ENCODE peak calls at places on chromosomes 16 and 17, in six cellular contexts. T is AG09309, B is spleen, Q is prostate gland, M is colonic mucosa, U is fibroblast of the aortic adventitia. O is an unnamed sample.

GRCh38 chr16:68079616-68080344 is 5.4 kb upstream of the NFATC3 start:
- DNase-seq in T (no peak), B (peak), Q (no peak), M (peak), U (no peak), O (peak)

GRCh38 chr17:58535431-58535830 is 21.0 kb upstream of the MTMR4 start:
- DNase-seq in T (no peak), B (no peak), Q (no peak), M (no peak), U (peak), O (no peak)

GRCh38 chr17:79842656-79843474 is 3.6 kb upstream of the CBX4 start:
- DNase-seq in T (no peak), B (no peak), Q (no peak), M (peak), U (peak), O (peak)

GRCh38 chr16:20383106-20384029 is 21.2 kb downstream of the PDILT start:
- DNase-seq in T (peak), B (no peak), Q (peak), M (peak), U (peak), O (peak)

GRCh38 chr17:43079578-43080302 is 45.4 kb downstream of the BRCA1 start:
- DNase-seq in T (no peak), B (no peak), Q (peak), M (peak), U (no peak), O (no peak)

GRCh38 chr17:64781013-64781392 is 118.9 kb upstream of the SMURF2 start:
- DNase-seq in T (no peak), B (peak), Q (no peak), M (no peak), U (no peak), O (no peak)

GRCh38 chr16:10181196-10182162 is 749 bp downstream of the GRIN2A start:
- DNase-seq in T (no peak), B (peak), Q (peak), M (peak), U (peak), O (peak)

GRCh38 chr17:5049314-5049819 is 14.1 kb upstream of the SLC52A1 start:
- DNase-seq in T (no peak), B (peak), Q (no peak), M (no peak), U (no peak), O (no peak)

GRCh38 chr16:12126091-12126806 is 149.7 kb downstream of the SNX29 start:
- DNase-seq in T (no peak), B (no peak), Q (no peak), M (no peak), U (no peak), O (no peak)

GRCh38 chr17:8480011-8480976 is 44.6 kb downstream of the NDEL1 start:
- DNase-seq in T (no peak), B (no peak), Q (no peak), M (no peak), U (no peak), O (peak)
- TF ChIP-seq CTCF in T (no peak), B (no peak), Q (no peak), M (no peak), U (no peak), O (no peak)

GRCh38 chr17:8912060-8912981 is 44.8 kb upstream of the PIK3R6 start:
- DNase-seq in T (no peak), B (no peak), Q (no peak), M (no peak), U (no peak), O (no peak)
- TF ChIP-seq CTCF in T (no peak), B (no peak), Q (no peak), M (no peak), U (no peak), O (no peak)

GRCh38 chr17:30278032-30278431 is 13.7 kb downstream of the BLMH start:
- DNase-seq in T (no peak), B (no peak), Q (no peak), M (no peak), U (peak), O (no peak)
- TF ChIP-seq CTCF in T (peak), B (no peak), Q (no peak), M (no peak), U (peak), O (peak)

GRCh38 chr17:2030779-2031163 is 818 bp downstream of the DPH1 start:
- DNase-seq in T (no peak), B (no peak), Q (no peak), M (no peak), U (peak), O (peak)
- TF ChIP-seq CTCF in T (peak), B (no peak), Q (no peak), M (peak), U (peak), O (peak)

GRCh38 chr16:76882105-76882504 is 308.9 kb upstream of the MON1B start:
- DNase-seq in T (no peak), B (no peak), Q (no peak), M (no peak), U (no peak), O (no peak)
- TF ChIP-seq CTCF in T (no peak), B (no peak), Q (no peak), M (no peak), U (no peak), O (peak)

GRCh38 chr17:72424505-72425117 is 303.8 kb downstream of the SOX9 start:
- DNase-seq in T (no peak), B (no peak), Q (no peak), M (no peak), U (no peak), O (no peak)

GRCh38 chr17:72423718-72424117 is 302.9 kb downstream of the SOX9 start:
- DNase-seq in T (no peak), B (no peak), Q (no peak), M (no peak), U (no peak), O (no peak)

GRCh38 chr17:72422204-72422504 is 301.3 kb downstream of the SOX9 start:
- DNase-seq in T (no peak), B (no peak), Q (no peak), M (no peak), U (no peak), O (no peak)

GRCh38 chr17:72422505-72423285 is 301.9 kb downstream of the SOX9 start:
- DNase-seq in T (peak), B (no peak), Q (no peak), M (peak), U (peak), O (no peak)

DNA sequence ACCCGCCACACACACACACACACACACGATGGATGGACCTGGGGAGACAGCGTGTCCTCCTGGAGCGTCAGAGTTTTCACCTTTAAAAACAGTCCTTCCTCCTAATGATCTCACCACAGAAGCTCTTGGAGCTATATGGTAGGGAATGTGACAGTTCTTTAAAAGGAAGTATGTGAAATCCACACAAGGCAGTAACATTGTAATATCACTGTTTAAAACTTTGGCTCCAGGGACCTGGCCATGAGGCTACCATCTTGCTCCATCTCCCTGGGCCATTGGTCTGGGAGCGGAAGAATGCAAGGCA is 302.4 kb downstream of the SOX9 start:
- DNase-seq in T (no peak), B (no peak), Q (no peak), M (no peak), U (no peak), O (no peak)
- TF ChIP-seq CTCF in T (no peak), B (no peak), Q (no peak), M (no peak), U (no peak), O (no peak)

GRCh38 chr17:11391134-11391533 is 150.1 kb downstream of the SHISA6 start:
- DNase-seq in T (no peak), B (no peak), Q (no peak), M (peak), U (no peak), O (no peak)
- TF ChIP-seq CTCF in T (no peak), B (no peak), Q (no peak), M (no peak), U (no peak), O (peak)

O was measured in right lobe of liver.